ENCODE peak calls at places on chromosomes 3 and 15, in nine cellular contexts. B is foreskin fibroblast; S is choroid plexus epithelial cell; N is HFF-Myc; F is sigmoid colon; V is BJ; U is astrocyte of the spinal cord; Y is OCI-LY7; T is CD8-positive, alpha-beta memory T cell. H is an unnamed sample.
A peak's percentile ranks its signal among the peaks of the same experiment; 100 is the strongest.

GRCh38 chr3:75631541-75631940 is 32.6 kb upstream of the FRG2C start:
- DNase-seq in S (no peak), U (no peak), N (no peak), Y (no peak), T (no peak), V (no peak), B (no peak), F (no peak), H (no peak)

GRCh38 chr3:149535395-149535685 is 60.8 kb downstream of the TM4SF4 start:
- DNase-seq in F (no peak), N (no peak), U (no peak), S (no peak), T (no peak), Y (no peak), V (no peak), B (no peak), H (no peak)

GRCh38 chr3:123694377-123695147 is 109.7 kb upstream of the HACD2 start:
- DNase-seq in T (no peak), B (no peak), V (no peak), N (no peak), F (no peak), S (peak; percentile 51), U (peak; percentile 41), Y (no peak), H (no peak)

GRCh38 chr3:151504606-151505005 is 43.7 kb upstream of the IGSF10 start:
- DNase-seq in N (no peak), U (no peak), T (no peak), V (no peak), F (no peak), Y (no peak), S (no peak), B (no peak), H (no peak)

GRCh38 chr15:38714309-38715072 is 149.9 kb upstream of the RASGRP1 start:
- DNase-seq in S (peak; percentile 97), B (peak; percentile 47), Y (no peak), U (peak; percentile 97), N (no peak), F (peak; percentile 72), V (peak; percentile 94), T (no peak), H (peak; percentile 92)

GRCh38 chr3:149603126-149604074 is 54.4 kb downstream of the WWTR1 start:
- DNase-seq in V (no peak), B (peak; percentile 61), N (no peak), F (no peak), U (peak; percentile 87), S (peak; percentile 79), T (no peak), Y (no peak), H (peak; percentile 75)

GRCh38 chr3:108407858-108408257 is 102.5 kb downstream of the MYH15 start:
- DNase-seq in B (no peak), V (no peak), N (no peak), F (no peak), S (no peak), Y (peak; percentile 11), U (no peak), T (no peak), H (no peak)

GRCh38 chr3:53711387-53711786 is 134.8 kb downstream of the CHDH start:
- DNase-seq in F (no peak), Y (no peak), T (no peak), B (no peak), N (no peak), S (no peak), V (no peak), U (no peak), H (no peak)

GRCh38 chr3:122458992-122459391 is 43.1 kb upstream of the WDR5B start:
- DNase-seq in S (peak; percentile 81), B (peak; percentile 35), Y (peak; percentile 51), U (peak; percentile 72), N (peak; percentile 29), T (no peak), F (no peak), V (peak; percentile 6), H (no peak)

GRCh38 chr3:102394517-102394916 is 40.3 kb upstream of the ZPLD1 start:
- DNase-seq in Y (no peak), F (no peak), S (peak; percentile 13), U (no peak), V (no peak), N (no peak), T (no peak), B (no peak), H (no peak)

GRCh38 chr3:107637416-107638182 is 114.8 kb downstream of the BBX start:
- DNase-seq in Y (no peak), V (no peak), U (no peak), N (no peak), B (no peak), S (no peak), F (no peak), T (no peak), H (no peak)

GRCh38 chr3:134867277-134867676 is 72.2 kb downstream of the EPHB1 start:
- DNase-seq in U (no peak), V (no peak), T (no peak), F (no peak), S (no peak), N (no peak), Y (no peak), B (no peak), H (no peak)

GRCh38 chr3:160587105-160587504 is 21.7 kb upstream of the KPNA4 start:
- DNase-seq in F (no peak), V (no peak), S (no peak), Y (no peak), N (no peak), B (no peak), T (no peak), U (no peak), H (no peak)

GRCh38 chr3:159532577-159532976 is 456.1 kb upstream of the IL12A start:
- DNase-seq in N (no peak), Y (no peak), V (no peak), U (no peak), B (no peak), F (no peak), S (peak; percentile 38), T (no peak), H (peak; percentile 12)

GRCh38 chr3:119173325-119173724 is at the start of gene UPK1B:
- DNase-seq in F (no peak), Y (no peak), B (no peak), T (no peak), U (no peak), N (no peak), V (no peak), S (no peak), H (no peak)

GRCh38 chr15:49145651-49146609 is 9.5 kb downstream of the COPS2 start:
- DNase-seq in B (peak; percentile 51), N (peak; percentile 39), F (no peak), S (peak; percentile 86), U (peak; percentile 74), Y (peak; percentile 49), T (no peak), V (no peak), H (peak; percentile 73)

GRCh38 chr15:39270221-39270835 is 310.6 kb upstream of the THBS1 start:
- DNase-seq in F (no peak), N (no peak), Y (no peak), V (no peak), S (no peak), U (no peak), B (no peak), T (no peak), H (no peak)

GRCh38 chr3:107506458-107506857 is 16.3 kb upstream of the BBX start:
- DNase-seq in V (no peak), B (peak; percentile 7), S (peak; percentile 25), Y (no peak), N (no peak), F (no peak), U (no peak), T (no peak), H (no peak)

GRCh38 chr3:20040476-20041196 is 390 bp downstream of the KAT2B start:
- DNase-seq in Y (peak; percentile 87), T (peak; percentile 76), S (peak; percentile 74), F (peak; percentile 91), V (no peak), N (no peak), B (peak; percentile 65), U (peak; percentile 69), H (peak; percentile 42)

DNA sequence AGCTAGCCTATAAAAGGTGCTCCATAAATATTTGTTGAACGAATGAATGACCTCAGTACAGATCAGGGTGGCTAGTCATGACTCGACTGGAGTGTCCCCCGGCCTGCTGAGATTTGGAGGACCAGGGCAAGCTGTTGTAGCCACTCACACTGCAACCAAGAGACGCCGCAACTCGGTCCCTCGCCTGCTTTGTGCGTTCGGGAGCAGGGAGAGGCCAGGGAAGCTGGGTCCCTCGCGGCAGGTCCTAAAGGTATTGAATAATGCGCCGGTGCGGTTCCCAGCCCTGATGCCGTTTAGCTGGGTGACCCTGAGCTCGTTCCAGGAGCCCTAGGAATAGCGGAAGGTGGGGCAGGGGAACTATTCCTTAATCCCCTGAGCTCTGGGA is 1.8 kb downstream of the IGDCC4 start:
- DNase-seq in N (no peak), Y (no peak), B (no peak), S (no peak), T (no peak), V (no peak), F (peak; percentile 56), U (no peak), H (no peak)
- H3K4me3 ChIP-seq in N (peak overlapping the region; percentile 57), Y (no peak overlapping the region), B (peak overlapping the region; percentile 62), S (peak overlapping the region; percentile 63), T (no peak overlapping the region), V (no peak overlapping the region), F (peak overlapping the region; percentile 47), U (peak overlapping the region; percentile 67), H (peak overlapping the region; percentile 65)

GRCh38 chr15:79036323-79036722 is 54.3 kb downstream of the RASGRF1 start:
- DNase-seq in F (no peak), V (no peak), Y (no peak), S (no peak), B (no peak), N (no peak), U (no peak), T (no peak), H (no peak)
- H3K4me3 ChIP-seq in F (no peak overlapping the region), V (no peak overlapping the region), Y (no peak overlapping the region), S (no peak overlapping the region), B (no peak overlapping the region), N (no peak overlapping the region), U (no peak overlapping the region), T (no peak overlapping the region), H (no peak overlapping the region)

DNA sequence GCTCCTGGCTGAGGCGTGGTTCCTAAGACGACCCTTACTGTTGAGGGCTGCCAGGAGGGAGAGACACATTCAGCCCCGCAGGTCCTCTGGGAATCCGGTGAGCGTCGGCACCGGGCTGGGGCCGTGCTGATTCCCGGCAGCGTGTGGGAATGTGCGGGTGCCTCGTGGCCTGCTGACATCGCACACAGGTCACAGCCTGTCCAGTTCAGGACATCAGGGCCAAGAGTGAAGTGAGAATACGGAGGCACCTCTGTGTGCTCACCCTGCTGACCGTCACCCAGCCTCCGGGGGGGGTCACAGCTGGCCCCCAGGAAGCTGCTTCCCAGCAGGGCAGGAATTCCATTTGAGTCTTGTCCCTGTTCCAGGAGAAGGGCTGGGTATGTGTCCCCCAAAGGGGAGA is 53.6 kb downstream of the PGPEP1L start:
- DNase-seq in B (no peak), N (no peak), T (no peak), U (no peak), S (no peak), F (no peak), Y (no peak), V (no peak), H (no peak)
- H3K4me3 ChIP-seq in B (no peak overlapping the region), N (no peak overlapping the region), T (no peak overlapping the region), U (no peak overlapping the region), S (no peak overlapping the region), F (no peak overlapping the region), Y (no peak overlapping the region), V (no peak overlapping the region), H (no peak overlapping the region)

DNA sequence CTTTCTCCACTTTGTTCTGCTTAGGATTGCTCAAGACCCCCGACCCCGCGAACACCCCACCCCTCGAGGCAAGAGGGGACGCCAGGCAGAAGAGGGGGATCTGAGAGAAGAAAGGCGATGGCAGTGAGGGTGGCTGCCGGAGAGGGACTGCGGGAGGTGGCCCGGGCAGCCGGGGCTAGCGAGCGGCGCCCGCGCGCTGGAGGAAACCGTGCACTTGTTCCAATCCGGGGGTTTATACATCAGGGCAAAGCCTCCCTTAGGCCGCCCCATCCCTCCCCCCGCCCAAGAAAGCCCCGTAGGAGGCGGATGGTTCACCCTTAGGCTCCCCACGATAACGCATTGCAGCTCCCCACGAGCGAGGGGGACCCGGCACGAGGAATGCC is 475 bp downstream of the ERC2 start:
- DNase-seq in T (no peak), S (no peak), B (no peak), N (no peak), Y (no peak), F (no peak), U (no peak), V (no peak), H (no peak)
- H3K4me3 ChIP-seq in T (no peak overlapping the region), S (peak overlapping the region; percentile 49), B (peak overlapping the region; percentile 41), N (peak overlapping the region; percentile 49), Y (no peak overlapping the region), F (peak overlapping the region; percentile 43), U (peak overlapping the region; percentile 56), V (peak overlapping the region; percentile 35), H (peak overlapping the region; percentile 55)